ENCODE peak calls at places on chromosome 7, in five cellular contexts. One of them, this sample, is unnamed.

GRCh38 chr7:98126311-98127142 is 19.9 kb downstream of the LMTK2 start:
- DNase-seq in GM12878: no peak
- DNase-seq in stomach: no peak
- DNase-seq in suprapubic skin: no peak
- DNase-seq in K562: no peak
- DNase-seq in this sample: no peak

GRCh38 chr7:26399309-26399610 is 107.6 kb downstream of the SNX10 start:
- DNase-seq in suprapubic skin: no peak
- DNase-seq in K562: peak; percentile 63
- DNase-seq in GM12878: no peak
- DNase-seq in stomach: peak; percentile 28
- DNase-seq in this sample: no peak

GRCh38 chr7:77415474-77415821 is 701 bp downstream of the GSAP start:
- DNase-seq in stomach: peak; percentile 33
- DNase-seq in K562: no peak
- DNase-seq in suprapubic skin: no peak
- DNase-seq in GM12878: no peak
- DNase-seq in this sample: peak; percentile 48

GRCh38 chr7:151310578-151310977 is 31.0 kb upstream of the NUB1 start:
- DNase-seq in GM12878: no peak
- DNase-seq in stomach: no peak
- DNase-seq in suprapubic skin: no peak
- DNase-seq in K562: peak; percentile 57
- DNase-seq in this sample: no peak

GRCh38 chr7:22001345-22002004 is 55.8 kb upstream of the CDCA7L start:
- DNase-seq in stomach: no peak
- DNase-seq in GM12878: peak; percentile 13
- DNase-seq in suprapubic skin: no peak
- DNase-seq in K562: peak; percentile 55
- DNase-seq in this sample: no peak

GRCh38 chr7:138000081-138000701 is 1.7 kb downstream of the CREB3L2 start:
- DNase-seq in K562: peak; percentile 87
- DNase-seq in suprapubic skin: peak; percentile 74
- DNase-seq in GM12878: no peak
- DNase-seq in stomach: peak; percentile 33
- DNase-seq in this sample: peak; percentile 58

GRCh38 chr7:158295966-158296797 is 291.4 kb downstream of the PTPRN2 start:
- DNase-seq in suprapubic skin: no peak
- DNase-seq in stomach: peak; percentile 16
- DNase-seq in GM12878: no peak
- DNase-seq in K562: no peak
- DNase-seq in this sample: no peak

GRCh38 chr7:139659922-139660316 is 117.9 kb downstream of the HIPK2 start:
- DNase-seq in stomach: no peak
- DNase-seq in suprapubic skin: no peak
- DNase-seq in GM12878: no peak
- DNase-seq in K562: no peak
- DNase-seq in this sample: no peak

GRCh38 chr7:75872073-75872782 is 6.6 kb upstream of the RHBDD2 start:
- DNase-seq in K562: peak; percentile 52
- DNase-seq in GM12878: no peak
- DNase-seq in suprapubic skin: no peak
- DNase-seq in stomach: no peak
- DNase-seq in this sample: no peak

GRCh38 chr7:42726066-42726785 is 185.6 kb downstream of the C7orf25 start:
- DNase-seq in stomach: no peak
- DNase-seq in suprapubic skin: no peak
- DNase-seq in GM12878: no peak
- DNase-seq in K562: no peak
- DNase-seq in this sample: no peak
- TF ChIP-seq POLR2AphosphoS5 in stomach: no peak
- TF ChIP-seq POLR2AphosphoS5 in suprapubic skin: no peak
- TF ChIP-seq POLR2AphosphoS5 in GM12878: no peak
- TF ChIP-seq POLR2AphosphoS5 in K562: no peak
- TF ChIP-seq POLR2AphosphoS5 in this sample: no peak

GRCh38 chr7:29797112-29797944 is 9.0 kb upstream of the WIPF3 start:
- DNase-seq in stomach: no peak
- DNase-seq in K562: peak; percentile 34
- DNase-seq in GM12878: no peak
- DNase-seq in suprapubic skin: no peak
- DNase-seq in this sample: no peak
- H3K27me3 ChIP-seq in stomach: no peaks in the 10 kb centered on the region
- H3K27me3 ChIP-seq in K562: no peaks in the 10 kb centered on the region
- H3K27me3 ChIP-seq in GM12878: no peaks in the 10 kb centered on the region
- H3K27me3 ChIP-seq in suprapubic skin: peaks cover 5% of the 10 kb centered on the region
- H3K27me3 ChIP-seq in this sample: peaks cover 6% of the 10 kb centered on the region

GRCh38 chr7:70414368-70414767 is 717.6 kb upstream of the GALNT17 start:
- DNase-seq in stomach: no peak
- DNase-seq in GM12878: no peak
- DNase-seq in suprapubic skin: no peak
- DNase-seq in K562: no peak
- DNase-seq in this sample: no peak
- TF ChIP-seq EP300 in stomach: no peak
- TF ChIP-seq EP300 in GM12878: no peak
- TF ChIP-seq EP300 in suprapubic skin: no peak
- TF ChIP-seq EP300 in K562: no peak
- TF ChIP-seq EP300 in this sample: no peak

DNA sequence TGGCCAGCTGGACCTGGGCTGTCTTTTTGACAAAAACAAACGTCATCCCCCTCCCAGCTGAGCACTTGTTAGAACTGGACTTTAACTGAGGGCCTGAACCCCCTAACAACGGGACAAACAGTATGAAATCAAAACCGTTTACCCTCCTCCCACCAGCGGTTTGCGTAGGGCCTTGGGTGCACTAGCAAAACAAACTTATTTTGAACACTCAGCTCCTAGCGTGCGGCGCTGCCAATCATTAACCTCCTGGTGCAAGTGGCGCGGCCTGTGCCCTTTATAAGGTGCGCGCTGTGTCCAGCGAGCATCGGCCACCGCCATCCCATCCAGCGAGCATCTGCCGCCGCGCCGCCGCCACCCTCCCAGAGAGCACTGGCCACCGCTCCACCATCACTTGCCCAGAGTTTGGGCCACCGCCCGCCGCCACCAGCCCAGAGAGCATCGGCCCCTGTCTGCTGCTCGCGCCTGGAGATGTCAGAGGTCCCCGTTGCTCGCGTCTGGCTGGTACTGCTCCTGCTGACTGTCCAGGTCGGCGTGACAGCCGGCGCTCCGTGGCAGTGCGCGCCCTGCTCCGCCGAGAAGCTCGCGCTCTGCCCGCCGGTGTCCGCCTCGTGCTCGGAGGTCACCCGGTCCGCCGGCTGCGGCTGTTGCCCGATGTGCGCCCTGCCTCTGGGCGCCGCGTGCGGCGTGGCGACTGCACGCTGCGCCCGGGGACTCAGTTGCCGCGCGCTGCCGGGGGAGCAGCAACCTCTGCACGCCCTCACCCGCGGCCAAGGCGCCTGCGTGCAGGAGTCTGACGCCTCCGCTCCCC is at the start of gene IGFBP1:
- DNase-seq in stomach: no peak
- DNase-seq in suprapubic skin: no peak
- DNase-seq in GM12878: no peak
- DNase-seq in K562: no peak
- DNase-seq in this sample: no peak
- TF ChIP-seq POLR2AphosphoS5 in stomach: no peak
- TF ChIP-seq POLR2AphosphoS5 in suprapubic skin: no peak
- TF ChIP-seq POLR2AphosphoS5 in GM12878: no peak
- TF ChIP-seq POLR2AphosphoS5 in K562: no peak
- TF ChIP-seq POLR2AphosphoS5 in this sample: no peak

DNA sequence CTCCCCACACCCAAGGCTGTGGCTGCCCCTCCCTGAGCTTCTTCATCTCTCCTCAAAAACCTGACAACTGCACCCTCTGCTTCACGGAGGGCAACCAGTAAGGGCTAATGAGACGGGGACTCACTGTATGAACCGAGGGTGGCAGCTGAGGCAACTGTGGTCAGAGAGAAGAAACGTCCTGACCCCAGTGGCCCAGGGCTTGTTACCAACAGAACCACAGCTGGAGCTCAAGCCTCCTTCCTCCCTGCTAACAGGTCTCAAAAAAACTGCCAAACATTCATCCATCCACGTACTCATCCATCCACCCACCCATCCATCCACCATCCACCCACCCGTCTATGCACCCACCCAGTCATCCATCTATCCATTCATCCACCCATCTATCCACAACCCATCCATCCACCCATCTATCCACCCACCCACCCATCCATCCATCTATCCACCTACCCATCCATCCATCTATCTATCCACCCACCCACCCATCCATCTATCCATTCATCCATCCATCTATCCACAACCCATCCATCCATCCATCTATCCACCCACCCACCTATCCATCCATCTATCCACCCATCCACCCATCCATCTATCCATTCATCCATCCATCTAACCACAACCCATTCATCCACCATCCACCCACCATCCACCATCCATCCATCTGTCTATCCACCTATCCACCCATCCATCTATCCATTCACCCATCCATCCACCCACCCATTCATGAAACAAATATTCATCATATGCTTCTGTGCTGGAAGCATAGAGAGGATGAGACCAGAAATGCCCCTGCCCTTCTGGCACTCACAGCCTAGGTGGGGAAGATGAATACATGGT is 111.7 kb downstream of the PDGFA start:
- DNase-seq in stomach: peak; percentile 17
- DNase-seq in suprapubic skin: no peak
- DNase-seq in GM12878: no peak
- DNase-seq in K562: no peak
- DNase-seq in this sample: no peak
- H3K27me3 ChIP-seq in stomach: no peaks in the 10 kb centered on the region
- H3K27me3 ChIP-seq in suprapubic skin: peaks cover 43% of the 10 kb centered on the region
- H3K27me3 ChIP-seq in GM12878: no peaks in the 10 kb centered on the region
- H3K27me3 ChIP-seq in K562: peaks cover 47% of the 10 kb centered on the region
- H3K27me3 ChIP-seq in this sample: peaks cover 2% of the 10 kb centered on the region

This sample was measured in transverse colon.